ENCODE peak calls at places on chromosome 21, in four cellular contexts. A is occipital lobe, H is posterior cingulate gyrus, U is cerebellar cortex. Z is an unnamed sample.

GRCh38 chr21:42213082-42213774 is 5.7 kb upstream of the ABCG1 start:
- DNase-seq in A (no peak), H (no peak), U (no peak), Z (no peak)

GRCh38 chr21:34770581-34770980 is 101.8 kb downstream of the CLIC6 start:
- DNase-seq in A (no peak), H (no peak), U (no peak), Z (no peak)

GRCh38 chr21:32424674-32425073 is 12.2 kb downstream of the EVA1C start:
- DNase-seq in A (no peak), H (no peak), U (no peak), Z (no peak)

GRCh38 chr21:39867198-39867650 is at the start of gene PCP4:
- DNase-seq in U (peak; percentile 41), A (peak; percentile 57), H (peak; percentile 78), Z (peak; percentile 45)

GRCh38 chr21:42234464-42235241 is 15.7 kb downstream of the ABCG1 start:
- DNase-seq in U (peak; percentile 66), A (peak; percentile 52), H (peak; percentile 69), Z (peak; percentile 75)

GRCh38 chr21:32403201-32403701 is 9.3 kb upstream of the EVA1C start:
- DNase-seq in A (peak; percentile 16), U (peak; percentile 68), H (peak; percentile 60), Z (peak; percentile 64)

GRCh38 chr21:45542667-45543370 is 579 bp upstream of the SLC19A1 start:
- DNase-seq in A (no peak), H (no peak), U (no peak), Z (no peak)

GRCh38 chr21:25457411-25457810 is 149.9 kb downstream of the MRPL39 start:
- DNase-seq in H (no peak), A (no peak), U (no peak), Z (no peak)

GRCh38 chr21:29163381-29164115 is 33.1 kb downstream of the MAP3K7CL start:
- DNase-seq in H (no peak), U (no peak), A (no peak), Z (no peak)

GRCh38 chr21:42019101-42019605 is 9.0 kb upstream of the ZBTB21 start:
- DNase-seq in A (no peak), U (no peak), H (no peak), Z (no peak)

GRCh38 chr21:28427356-28428022 is 565.2 kb downstream of the LTN1 start:
- DNase-seq in H (no peak), U (no peak), A (no peak), Z (no peak)

GRCh38 chr21:39197448-39197847 is 14.2 kb upstream of the PSMG1 start:
- DNase-seq in U (no peak), H (no peak), A (no peak), Z (no peak)

GRCh38 chr21:36155603-36156338 is 853 bp upstream of the DOP1B start:
- DNase-seq in H (no peak), A (no peak), U (no peak), Z (peak; percentile 51)

GRCh38 chr21:38771536-38771935 is 34.2 kb upstream of the ETS2 start:
- DNase-seq in U (no peak), A (no peak), H (no peak), Z (no peak)

GRCh38 chr21:42309753-42310213 is 5.4 kb downstream of the TFF3 start:
- DNase-seq in H (peak; percentile 73), U (peak; percentile 42), A (no peak), Z (peak; percentile 32)

GRCh38 chr21:36005018-36005417 is 55.3 kb downstream of the SETD4 start:
- DNase-seq in A (no peak), U (no peak), H (no peak), Z (no peak)

GRCh38 chr21:38478782-38479181 is 19.5 kb downstream of the ERG start:
- DNase-seq in H (no peak), A (no peak), U (no peak), Z (no peak)

GRCh38 chr21:32949701-32950100 is 76.0 kb upstream of the OLIG2 start:
- DNase-seq in U (no peak), H (peak; percentile 49), A (no peak), Z (no peak)

GRCh38 chr21:36767096-36767495 is 68.2 kb downstream of the SIM2 start:
- DNase-seq in H (no peak), A (no peak), U (no peak), Z (no peak)

GRCh38 chr21:44529011-44529421 is 11.0 kb downstream of the KRTAP10-1 start:
- DNase-seq in H (no peak), A (no peak), U (no peak), Z (no peak)

GRCh38 chr21:45022736-45023135 is 51.6 kb upstream of the ADARB1 start:
- DNase-seq in U (no peak), A (no peak), H (no peak), Z (no peak)

GRCh38 chr21:21860888-21861287 is 862.7 kb downstream of the NCAM2 start:
- DNase-seq in U (no peak), A (no peak), H (no peak), Z (no peak)